ENCODE peak calls at places on chromosomes 3 and 15, in four cellular contexts. One of them, this sample, is unnamed.

GRCh38 chr3:56851966-56852884 is 50.5 kb upstream of the ARHGEF3 start:
- DNase-seq in H1: no peak
- DNase-seq in HepG2: no peak
- DNase-seq in GM12878: no peak
- DNase-seq in this sample: no peak

GRCh38 chr3:51679777-51680176 is 8.7 kb downstream of the TEX264 start:
- DNase-seq in H1: no peak
- DNase-seq in HepG2: no peak
- DNase-seq in GM12878: no peak
- DNase-seq in this sample: no peak

GRCh38 chr3:36196058-36196457 is 184.2 kb upstream of the STAC start:
- DNase-seq in H1: no peak
- DNase-seq in HepG2: no peak
- DNase-seq in GM12878: no peak
- DNase-seq in this sample: no peak

GRCh38 chr15:101308604-101309435 is 13.8 kb upstream of the SNRPA1 start:
- DNase-seq in H1: no peak
- DNase-seq in HepG2: no peak
- DNase-seq in GM12878: no peak
- DNase-seq in this sample: no peak

GRCh38 chr3:44348993-44349392 is 10.4 kb downstream of the TCAIM start:
- DNase-seq in H1: no peak
- DNase-seq in HepG2: no peak
- DNase-seq in GM12878: no peak
- DNase-seq in this sample: no peak

GRCh38 chr3:31486865-31487533 is 45.7 kb upstream of the STT3B start:
- DNase-seq in H1: no peak
- DNase-seq in HepG2: peak; percentile 44
- DNase-seq in GM12878: no peak
- DNase-seq in this sample: no peak

GRCh38 chr3:40975711-40976121 is 223.6 kb upstream of the CTNNB1 start:
- DNase-seq in H1: no peak
- DNase-seq in HepG2: no peak
- DNase-seq in GM12878: no peak
- DNase-seq in this sample: no peak

GRCh38 chr3:3189102-3189727 is 9.7 kb upstream of the CRBN start:
- DNase-seq in H1: no peak
- DNase-seq in HepG2: no peak
- DNase-seq in GM12878: no peak
- DNase-seq in this sample: no peak

GRCh38 chr3:24639640-24640329 is 145.1 kb upstream of the THRB start:
- DNase-seq in H1: no peak
- DNase-seq in HepG2: no peak
- DNase-seq in GM12878: no peak
- DNase-seq in this sample: no peak

GRCh38 chr3:57007513-57008415 is 52.7 kb upstream of the SPATA12 start:
- DNase-seq in H1: no peak
- DNase-seq in HepG2: no peak
- DNase-seq in GM12878: no peak
- DNase-seq in this sample: no peak

GRCh38 chr3:52890735-52891134 is 6.6 kb downstream of the STIMATE start:
- DNase-seq in H1: no peak
- DNase-seq in HepG2: no peak
- DNase-seq in GM12878: no peak
- DNase-seq in this sample: no peak

GRCh38 chr3:154758109-154758868 is 321.8 kb upstream of the MME start:
- DNase-seq in H1: no peak
- DNase-seq in HepG2: no peak
- DNase-seq in GM12878: no peak
- DNase-seq in this sample: no peak

GRCh38 chr15:77547801-77548607 is 84.7 kb downstream of the LINGO1 start:
- DNase-seq in H1: no peak
- DNase-seq in HepG2: no peak
- DNase-seq in GM12878: no peak
- DNase-seq in this sample: no peak

GRCh38 chr3:163692484-163692883 is 1385.8 kb downstream of the SI start:
- DNase-seq in H1: no peak
- DNase-seq in HepG2: no peak
- DNase-seq in GM12878: no peak
- DNase-seq in this sample: no peak

GRCh38 chr3:164390046-164390445 is 688.2 kb downstream of the SI start:
- DNase-seq in H1: no peak
- DNase-seq in HepG2: no peak
- DNase-seq in GM12878: no peak
- DNase-seq in this sample: no peak

GRCh38 chr15:77577350-77577749 is 55.4 kb downstream of the LINGO1 start:
- DNase-seq in H1: no peak
- DNase-seq in HepG2: no peak
- DNase-seq in GM12878: no peak
- DNase-seq in this sample: no peak

GRCh38 chr15:85289677-85290365 is 90.6 kb upstream of the AKAP13 start:
- DNase-seq in H1: no peak
- DNase-seq in HepG2: peak; percentile 13
- DNase-seq in GM12878: no peak
- DNase-seq in this sample: peak; percentile 54

GRCh38 chr3:142647856-142648255 is 51.7 kb downstream of the PLS1 start:
- DNase-seq in H1: no peak
- DNase-seq in HepG2: peak; percentile 10
- DNase-seq in GM12878: no peak
- DNase-seq in this sample: no peak

GRCh38 chr3:57093489-57093888 is 33.0 kb downstream of the SPATA12 start:
- DNase-seq in H1: no peak
- DNase-seq in HepG2: no peak
- DNase-seq in GM12878: no peak
- DNase-seq in this sample: no peak

GRCh38 chr3:55554621-55555020 is 67.5 kb upstream of the WNT5A start:
- DNase-seq in H1: peak; percentile 36
- DNase-seq in HepG2: no peak
- DNase-seq in GM12878: no peak
- DNase-seq in this sample: no peak

GRCh38 chr3:98554580-98554979 is 22.8 kb downstream of the GPR15 start:
- DNase-seq in H1: no peak
- DNase-seq in HepG2: no peak
- DNase-seq in GM12878: no peak
- DNase-seq in this sample: no peak

GRCh38 chr3:85785766-85786165 is 827.0 kb downstream of the CADM2 start:
- DNase-seq in H1: no peak
- DNase-seq in HepG2: no peak
- DNase-seq in GM12878: no peak
- DNase-seq in this sample: no peak

GRCh38 chr3:42013652-42014442 is 51.9 kb upstream of the ULK4 start:
- DNase-seq in H1: no peak
- DNase-seq in HepG2: no peak
- DNase-seq in GM12878: no peak
- DNase-seq in this sample: peak; percentile 39

GRCh38 chr3:56970401-56971002 is 90.0 kb upstream of the SPATA12 start:
- DNase-seq in H1: no peak
- DNase-seq in HepG2: no peak
- DNase-seq in GM12878: no peak
- DNase-seq in this sample: no peak

GRCh38 chr3:4993276-4994143 is 14.3 kb downstream of the BHLHE40 start:
- DNase-seq in H1: no peak
- DNase-seq in HepG2: no peak
- DNase-seq in GM12878: no peak
- DNase-seq in this sample: no peak

GRCh38 chr3:60135474-60135873 is 1085.6 kb upstream of the CFAP20DC start:
- DNase-seq in H1: no peak
- DNase-seq in HepG2: no peak
- DNase-seq in GM12878: no peak
- DNase-seq in this sample: no peak

GRCh38 chr3:70526966-70527515 is 214.6 kb upstream of the MDFIC2 start:
- DNase-seq in H1: no peak
- DNase-seq in HepG2: no peak
- DNase-seq in GM12878: no peak
- DNase-seq in this sample: no peak

GRCh38 chr3:138009476-138010272 is at the start of gene CLDN18:
- DNase-seq in H1: no peak
- DNase-seq in HepG2: no peak
- DNase-seq in GM12878: no peak
- DNase-seq in this sample: no peak

GRCh38 chr3:113151475-113152031 is 59.8 kb upstream of the BOC start:
- DNase-seq in H1: no peak
- DNase-seq in HepG2: no peak
- DNase-seq in GM12878: no peak
- DNase-seq in this sample: peak; percentile 72

GRCh38 chr3:8584661-8585060 is 59.9 kb downstream of the SSUH2 start:
- DNase-seq in H1: no peak
- DNase-seq in HepG2: no peak
- DNase-seq in GM12878: no peak
- DNase-seq in this sample: no peak

GRCh38 chr3:49349617-49350114 is 8.5 kb downstream of the GPX1 start:
- DNase-seq in H1: no peak
- DNase-seq in HepG2: no peak
- DNase-seq in GM12878: no peak
- DNase-seq in this sample: no peak

GRCh38 chr15:44971036-44971435 is 14.5 kb downstream of the TERB2 start:
- DNase-seq in H1: no peak
- DNase-seq in HepG2: no peak
- DNase-seq in GM12878: no peak
- DNase-seq in this sample: no peak

GRCh38 chr15:78108300-78109084 is 16.1 kb downstream of the SH2D7 start:
- DNase-seq in H1: peak; percentile 49
- DNase-seq in HepG2: peak; percentile 85
- DNase-seq in GM12878: peak; percentile 43
- DNase-seq in this sample: peak; percentile 82

GRCh38 chr3:41482134-41482533 is 282.8 kb downstream of the CTNNB1 start:
- DNase-seq in H1: no peak
- DNase-seq in HepG2: no peak
- DNase-seq in GM12878: no peak
- DNase-seq in this sample: no peak

GRCh38 chr3:192750201-192750600 is 22.9 kb upstream of the FGF12 start:
- DNase-seq in H1: no peak
- DNase-seq in HepG2: no peak
- DNase-seq in GM12878: no peak
- DNase-seq in this sample: no peak

GRCh38 chr3:109154989-109155388 is 18.5 kb downstream of the C3orf85 start:
- DNase-seq in H1: no peak
- DNase-seq in HepG2: no peak
- DNase-seq in GM12878: no peak
- DNase-seq in this sample: no peak

GRCh38 chr3:109161487-109162108 is 25.1 kb downstream of the C3orf85 start:
- DNase-seq in H1: no peak
- DNase-seq in HepG2: peak; percentile 46
- DNase-seq in GM12878: no peak
- DNase-seq in this sample: no peak

GRCh38 chr3:109152326-109152725 is 15.8 kb downstream of the C3orf85 start:
- DNase-seq in H1: no peak
- DNase-seq in HepG2: no peak
- DNase-seq in GM12878: no peak
- DNase-seq in this sample: no peak

DNA sequence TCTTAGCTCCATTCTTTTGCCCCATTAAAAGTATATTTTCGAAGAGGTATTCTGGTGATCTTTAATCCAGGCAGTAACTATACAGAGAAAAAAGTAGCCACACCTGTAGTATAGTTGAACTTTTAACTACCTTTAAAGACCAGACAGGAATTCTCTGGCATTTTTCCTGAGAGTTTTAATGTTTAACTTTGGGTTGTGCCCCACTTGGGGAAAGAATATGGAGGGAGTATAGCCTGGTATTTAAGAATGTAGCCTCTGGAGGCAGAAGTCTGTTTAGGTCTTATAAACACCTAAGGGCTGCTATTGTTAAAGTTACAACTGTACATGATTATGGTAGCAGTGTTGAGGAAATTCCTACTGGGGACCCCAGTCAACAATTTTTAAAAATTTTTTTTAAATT is 19.3 kb downstream of the C3orf85 start:
- DNase-seq in H1: no peak
- DNase-seq in HepG2: no peak
- DNase-seq in GM12878: no peak
- DNase-seq in this sample: no peak
- TF ChIP-seq SUZ12 in H1: no peak
- TF ChIP-seq SUZ12 in HepG2: no peak
- TF ChIP-seq SUZ12 in GM12878: no peak
- TF ChIP-seq SUZ12 in this sample: no peak

GRCh38 chr15:40192942-40193341 is 32.1 kb downstream of the BUB1B start:
- DNase-seq in H1: no peak
- DNase-seq in HepG2: no peak
- DNase-seq in GM12878: no peak
- DNase-seq in this sample: no peak

DNA sequence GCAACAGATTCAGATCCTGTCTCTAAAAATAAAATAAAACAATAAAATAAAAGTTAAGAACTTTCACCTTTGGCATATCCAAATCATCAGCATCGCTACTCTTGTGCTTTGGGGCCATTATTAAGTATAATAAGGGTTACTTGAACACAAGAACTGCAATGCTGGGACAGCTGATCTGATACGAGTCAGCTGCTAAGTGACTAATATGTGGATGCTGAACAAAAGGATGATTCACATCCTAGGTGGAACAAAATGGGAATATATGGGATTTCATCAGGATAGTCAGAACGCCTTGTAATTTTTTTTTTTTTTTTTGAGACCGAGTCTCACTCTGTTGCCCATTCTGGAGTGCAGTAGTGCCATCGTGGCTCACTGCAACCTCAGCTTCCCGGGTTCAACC is 29.7 kb downstream of the BUB1B start:
- DNase-seq in H1: no peak
- DNase-seq in HepG2: no peak
- DNase-seq in GM12878: no peak
- DNase-seq in this sample: no peak
- TF ChIP-seq SP1 in H1: no peak
- TF ChIP-seq SP1 in HepG2: no peak
- TF ChIP-seq SP1 in GM12878: no peak
- TF ChIP-seq SP1 in this sample: no peak

DNA sequence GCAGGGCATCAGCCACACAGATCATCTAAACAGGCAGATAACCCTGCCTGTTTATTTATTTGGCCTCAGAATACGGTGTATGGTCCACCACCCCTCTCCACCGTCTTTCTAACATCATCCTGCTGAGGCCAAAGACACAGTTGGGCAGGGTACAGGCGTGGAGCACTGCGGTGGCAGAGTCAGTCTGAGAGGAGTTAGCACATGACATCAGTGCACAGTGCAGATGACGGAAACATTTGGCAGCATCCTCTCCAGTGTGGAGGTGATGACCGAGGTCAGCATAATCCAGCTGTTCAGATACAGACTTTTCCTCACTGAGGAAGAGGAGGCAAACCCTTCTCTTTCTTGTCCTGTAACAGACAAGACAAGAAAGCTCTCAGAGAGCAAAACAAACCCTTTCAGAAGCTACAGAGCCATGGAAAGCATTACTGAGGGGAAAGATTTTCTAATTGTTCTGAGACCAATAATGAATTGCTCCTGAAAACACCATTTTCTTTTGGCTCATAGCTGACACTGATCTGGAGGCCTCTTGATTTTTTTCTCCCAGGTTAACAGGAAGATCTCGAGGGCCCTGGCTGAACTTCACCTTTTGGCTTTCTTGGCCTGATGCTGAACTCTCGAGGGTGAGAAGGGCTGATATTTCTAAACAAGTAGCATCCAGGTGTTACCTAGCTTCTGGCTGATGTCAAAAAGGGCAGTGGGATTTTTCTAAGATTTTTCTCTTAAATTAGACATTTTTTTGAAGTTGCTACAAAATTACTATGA is 20.1 kb upstream of the NFKBIZ start:
- DNase-seq in H1: no peak
- DNase-seq in HepG2: no peak
- DNase-seq in GM12878: no peak
- DNase-seq in this sample: no peak
- TF ChIP-seq SUZ12 in H1: no peak
- TF ChIP-seq SUZ12 in HepG2: no peak
- TF ChIP-seq SUZ12 in GM12878: no peak
- TF ChIP-seq SUZ12 in this sample: no peak

GRCh38 chr3:108180214-108180613 is 42.0 kb downstream of the IFT57 start:
- DNase-seq in H1: no peak
- DNase-seq in HepG2: no peak
- DNase-seq in GM12878: no peak
- DNase-seq in this sample: no peak
- TF ChIP-seq SP1 in H1: no peak
- TF ChIP-seq SP1 in HepG2: no peak
- TF ChIP-seq SP1 in GM12878: no peak
- TF ChIP-seq SP1 in this sample: no peak

This sample was measured in HEK293T.